ENCODE peak calls at places on chromosomes 6 and 20, in four cellular contexts. P, K, G and C are unnamed samples. For H3K4me1, the result is how much of the 10 kb centered on the place peaks cover.

GRCh38 chr6:169981969-169982368 is 230.5 kb downstream of the ERMARD start:
- DNase-seq in P (no peak), G (no peak), K (no peak), C (peak)

GRCh38 chr20:3716195-3716834 is 3.9 kb upstream of the SIGLEC1 start:
- DNase-seq in G (peak), K (peak), P (peak), C (no peak)

GRCh38 chr6:47245745-47246371 is 63.8 kb downstream of the TNFRSF21 start:
- DNase-seq in K (no peak), G (no peak), P (no peak), C (no peak)

GRCh38 chr6:44480097-44480539 is 92.6 kb downstream of the CDC5L start:
- DNase-seq in G (no peak), P (no peak), K (no peak), C (no peak)

GRCh38 chr6:43986177-43986825 is 141.0 kb downstream of the MRPL14 start:
- DNase-seq in P (no peak), G (no peak), K (no peak), C (no peak)

GRCh38 chr6:53986721-53987526 is 124.3 kb upstream of the MLIP start:
- DNase-seq in G (no peak), K (peak), P (no peak), C (no peak)

GRCh38 chr6:125585470-125585869 is 164.0 kb upstream of the HEY2 start:
- DNase-seq in G (no peak), K (no peak), P (no peak), C (no peak)

GRCh38 chr6:129183681-129184216 is 300.8 kb downstream of the LAMA2 start:
- DNase-seq in K (peak), G (no peak), P (peak), C (no peak)

GRCh38 chr6:38673397-38674165 is 29.4 kb downstream of the GLO1 start:
- DNase-seq in P (no peak), K (no peak), G (no peak), C (no peak)

GRCh38 chr6:107657755-107658461 is 166.2 kb downstream of the SCML4 start:
- DNase-seq in P (no peak), G (no peak), K (peak), C (peak)

GRCh38 chr6:166449641-166450040 is 66.9 kb upstream of the MPC1 start:
- DNase-seq in G (no peak), K (no peak), P (no peak), C (no peak)

GRCh38 chr6:47083586-47084047 is 41.5 kb upstream of the ADGRF1 start:
- DNase-seq in P (no peak), G (peak), K (peak), C (peak)

GRCh38 chr20:59684685-59685212 is 80.4 kb downstream of the PHACTR3 start:
- DNase-seq in G (no peak), P (no peak), K (no peak), C (no peak)

GRCh38 chr6:11779308-11780096 is 899 bp upstream of the ADTRP start:
- DNase-seq in P (no peak), G (no peak), K (peak), C (no peak)

GRCh38 chr6:6900566-6901204 is 207.1 kb upstream of the RREB1 start:
- DNase-seq in K (no peak), P (no peak), G (no peak), C (no peak)

GRCh38 chr6:7580927-7581618 is 8.9 kb upstream of the SNRNP48 start:
- DNase-seq in P (no peak), K (no peak), G (no peak), C (no peak)

GRCh38 chr6:53428886-53429285 is 80.1 kb upstream of the ELOVL5 start:
- DNase-seq in P (no peak), G (no peak), K (no peak), C (no peak)

GRCh38 chr6:81950877-81951276 is 198.4 kb upstream of the TENT5A start:
- DNase-seq in K (no peak), P (peak), G (no peak), C (no peak)

GRCh38 chr20:43530321-43531090 is 23.0 kb downstream of the L3MBTL1 start:
- DNase-seq in G (no peak), K (peak), P (no peak), C (peak)

GRCh38 chr6:10495014-10495413 is 26.1 kb upstream of the GCNT2 start:
- DNase-seq in P (no peak), G (no peak), K (no peak), C (no peak)

GRCh38 chr6:139973602-139974373 is 599.3 kb upstream of the CITED2 start:
- DNase-seq in P (no peak), G (no peak), K (no peak), C (no peak)

GRCh38 chr6:14819840-14820420 is 425.9 kb upstream of the JARID2 start:
- DNase-seq in G (no peak), K (no peak), P (no peak), C (no peak)

GRCh38 chr20:33675127-33675954 is 1.1 kb upstream of the NECAB3 start:
- DNase-seq in K (no peak), G (peak), P (no peak), C (peak)

GRCh38 chr6:149266659-149267058 is 50.9 kb upstream of the TAB2 start:
- DNase-seq in K (no peak), G (no peak), P (no peak), C (no peak)

GRCh38 chr20:62179162-62179504 is 3.7 kb upstream of the MTG2 start:
- DNase-seq in P (no peak), K (no peak), G (no peak), C (no peak)

GRCh38 chr6:119915971-119916370 is 566.4 kb upstream of the MAN1A1 start:
- DNase-seq in K (no peak), P (no peak), G (no peak), C (no peak)

GRCh38 chr6:72649032-72649984 is 27.4 kb downstream of the KCNQ5 start:
- DNase-seq in G (no peak), K (no peak), P (no peak), C (no peak)

GRCh38 chr6:7148100-7148822 is 40.5 kb downstream of the RREB1 start:
- DNase-seq in P (no peak), K (no peak), G (no peak), C (no peak)

GRCh38 chr20:45919951-45920794 is 8.2 kb upstream of the PLTP start:
- DNase-seq in K (no peak), G (no peak), P (no peak), C (no peak)

GRCh38 chr20:53914861-53915458 is 155.4 kb downstream of the BCAS1 start:
- DNase-seq in G (no peak), K (no peak), P (no peak), C (no peak)

GRCh38 chr6:104829183-104829958 is 30.3 kb downstream of the HACE1 start:
- DNase-seq in K (no peak), G (no peak), P (no peak), C (no peak)

GRCh38 chr6:32794510-32794909 is 22.3 kb downstream of the HLA-DOB start:
- DNase-seq in P (no peak), K (no peak), G (no peak), C (no peak)

GRCh38 chr20:63152322-63153253 is 63.3 kb downstream of the YTHDF1 start:
- DNase-seq in P (no peak), K (no peak), G (no peak), C (no peak)

GRCh38 chr20:4064118-4064962 is 49.0 kb upstream of the RNF24 start:
- DNase-seq in K (peak), P (peak), G (peak), C (peak)

GRCh38 chr20:64055893-64056638 is 6.6 kb upstream of the SOX18 start:
- DNase-seq in G (no peak), K (peak), P (no peak), C (no peak)

GRCh38 chr6:155228549-155229166 is 35.2 kb upstream of the CLDN20 start:
- DNase-seq in K (peak), P (no peak), G (no peak), C (no peak)

GRCh38 chr6:138765896-138766487 is 7.6 kb upstream of the CCDC28A start:
- DNase-seq in G (no peak), P (peak), K (peak), C (no peak)

GRCh38 chr6:54935739-54936138 is 89.2 kb downstream of the FAM83B start:
- DNase-seq in P (peak), G (no peak), K (peak), C (no peak)

GRCh38 chr6:145887969-145888368 is 73.4 kb upstream of the FBXO30 start:
- DNase-seq in P (no peak), G (no peak), K (peak), C (peak)

DNA sequence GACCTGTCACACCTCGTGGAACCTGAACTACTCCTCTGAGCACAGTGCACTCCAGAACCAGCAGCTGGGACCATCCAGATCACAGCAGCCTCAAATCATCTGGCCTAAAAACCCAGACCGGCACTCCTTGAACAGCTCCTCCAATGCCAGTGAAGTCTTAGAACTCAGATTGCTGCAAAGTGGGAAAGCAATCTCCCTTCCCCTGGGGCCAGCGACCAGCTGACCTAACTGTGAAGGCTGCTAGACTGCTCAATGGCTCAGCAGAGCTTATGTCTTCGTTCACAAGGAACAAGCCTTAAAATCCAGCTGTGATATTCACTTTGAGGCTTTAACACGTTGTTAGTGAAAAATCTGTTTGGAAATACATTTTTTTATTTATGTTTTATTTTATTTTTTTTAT is 243.2 kb downstream of the ANKRD60 start:
- DNase-seq in K (no peak), G (no peak), P (no peak), C (no peak)
- H3K4me1 ChIP-seq in K (under half), G (under half), P (under half), C (under half)

GRCh38 chr6:111580826-111581505 is 24.7 kb downstream of the TRAF3IP2 start:
- DNase-seq in P (no peak), K (no peak), G (no peak), C (peak)
- TF ChIP-seq CTCF in P (no peak), K (no peak), G (no peak), C (no peak)

GRCh38 chr6:37139223-37139962 is 30.6 kb upstream of the PIM1 start:
- DNase-seq in P (no peak), G (no peak), K (no peak), C (no peak)

GRCh38 chr6:37141291-37142046 is 28.5 kb upstream of the PIM1 start:
- DNase-seq in P (no peak), G (peak), K (peak), C (no peak)

GRCh38 chr6:37142047-37142614 is 27.8 kb upstream of the PIM1 start:
- DNase-seq in P (no peak), K (no peak), G (peak), C (no peak)

GRCh38 chr6:37137881-37138568 is 31.9 kb upstream of the PIM1 start:
- DNase-seq in P (no peak), G (peak), K (peak), C (no peak)

DNA sequence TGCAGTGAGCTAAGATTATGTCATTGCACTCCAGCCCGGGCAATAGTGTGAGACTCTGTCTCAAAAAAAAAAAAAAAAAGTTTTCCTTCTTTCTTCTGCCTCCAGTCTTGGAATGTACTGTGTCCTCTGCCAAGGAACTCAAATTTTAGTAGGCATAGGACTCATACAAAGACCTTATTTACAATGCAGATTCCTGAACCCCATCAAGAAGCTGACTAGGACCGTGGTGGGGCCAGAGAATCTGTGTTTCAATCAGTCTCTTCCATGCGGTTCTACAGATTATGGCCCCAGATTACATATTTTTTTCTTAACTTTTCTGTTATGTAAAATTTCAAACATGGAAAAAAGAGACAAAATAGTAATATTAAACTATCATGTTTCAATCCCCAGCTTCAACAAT is 29.8 kb upstream of the PIM1 start:
- DNase-seq in K (no peak), P (no peak), G (peak), C (no peak)
- H3K4me1 ChIP-seq in K (half or more), P (half or more), G (under half), C (under half)

GRCh38 chr20:1122388-1123315 is 4.2 kb downstream of the PSMF1 start:
- DNase-seq in K (peak), P (no peak), G (no peak), C (no peak)
- TF ChIP-seq CTCF in K (no peak), P (no peak), G (no peak), C (no peak)

GRCh38 chr20:36463212-36464061 is 77.9 kb upstream of the MYL9 start:
- DNase-seq in G (no peak), P (no peak), K (no peak), C (no peak)
- H3K4me1 ChIP-seq in G (under half), P (half or more), K (half or more), C (half or more)

DNA sequence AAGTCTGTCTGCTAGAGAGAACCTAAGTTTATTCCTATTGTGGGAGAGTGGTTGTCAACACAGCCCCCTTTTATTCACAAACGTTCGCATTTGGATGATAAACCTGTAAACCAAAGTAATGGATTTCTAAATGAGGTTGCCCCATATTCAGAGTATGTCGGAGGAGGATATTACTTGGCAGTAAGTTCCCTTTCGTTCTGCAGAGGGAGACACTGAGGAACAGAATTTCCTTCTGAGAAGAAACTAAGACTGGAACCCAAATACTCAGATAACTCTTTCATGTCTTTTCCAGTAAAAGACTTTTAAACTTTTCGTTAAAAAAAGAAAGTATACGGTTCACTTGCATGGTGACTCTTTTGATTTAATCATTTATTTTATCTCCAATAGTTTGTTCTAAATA is 754.6 kb upstream of the MMS22L start:
- DNase-seq in P (no peak), G (no peak), K (no peak), C (no peak)
- TF ChIP-seq CTCF in P (no peak), G (no peak), K (no peak), C (no peak)

GRCh38 chr6:31193206-31193605 is 22.7 kb upstream of the POU5F1 start:
- DNase-seq in G (no peak), P (no peak), K (no peak), C (no peak)

GRCh38 chr6:31194271-31194834 is 23.9 kb upstream of the POU5F1 start:
- DNase-seq in K (no peak), P (no peak), G (no peak), C (no peak)

GRCh38 chr6:31202259-31203166 is 32.0 kb upstream of the POU5F1 start:
- DNase-seq in G (no peak), K (peak), P (no peak), C (no peak)

GRCh38 chr6:31203345-31203979 is 33.0 kb upstream of the POU5F1 start:
- DNase-seq in G (no peak), P (peak), K (peak), C (no peak)

GRCh38 chr6:31197559-31198305 is 27.2 kb upstream of the POU5F1 start:
- DNase-seq in P (peak), G (peak), K (peak), C (peak)
- H3K4me1 ChIP-seq in P (under half), G (under half), K (under half), C (under half)

GRCh38 chr6:160692369-160692959 is 9.6 kb upstream of the PLG start:
- DNase-seq in P (no peak), G (no peak), K (peak), C (no peak)
- TF ChIP-seq CTCF in P (peak), G (no peak), K (peak), C (no peak)

DNA sequence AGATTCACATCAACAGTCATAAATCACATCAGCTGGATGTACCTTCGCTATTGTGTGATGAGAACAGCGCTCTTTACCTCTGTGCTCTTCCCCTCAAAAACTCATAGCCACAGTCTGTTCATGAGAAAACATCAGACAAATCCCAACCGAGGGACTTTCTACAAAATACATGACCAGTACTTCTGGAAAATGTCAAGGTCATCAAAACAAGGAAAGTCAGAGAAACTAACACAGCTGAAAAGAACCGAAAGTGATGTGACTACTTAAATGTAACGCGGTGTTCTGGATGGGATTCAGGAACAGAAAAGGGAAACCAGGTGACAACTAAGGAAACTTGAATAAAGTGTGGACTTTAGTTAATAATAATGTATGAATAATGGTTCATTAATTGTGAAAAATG is 112.0 kb upstream of the CBLN4 start:
- DNase-seq in G (no peak), K (no peak), P (no peak), C (no peak)
- H3K4me1 ChIP-seq in G (under half), K (under half), P (under half), C (under half)

GRCh38 chr6:167797871-167798265 is 28.8 kb upstream of the AFDN start:
- DNase-seq in P (no peak), G (no peak), K (no peak), C (no peak)

GRCh38 chr6:167800549-167800948 is 26.2 kb upstream of the AFDN start:
- DNase-seq in G (no peak), K (no peak), P (no peak), C (no peak)

GRCh38 chr6:167801263-167801662 is 25.4 kb upstream of the AFDN start:
- DNase-seq in P (no peak), K (no peak), G (no peak), C (no peak)

GRCh38 chr6:167798453-167798852 is 28.3 kb upstream of the AFDN start:
- DNase-seq in K (no peak), P (no peak), G (no peak), C (no peak)

DNA sequence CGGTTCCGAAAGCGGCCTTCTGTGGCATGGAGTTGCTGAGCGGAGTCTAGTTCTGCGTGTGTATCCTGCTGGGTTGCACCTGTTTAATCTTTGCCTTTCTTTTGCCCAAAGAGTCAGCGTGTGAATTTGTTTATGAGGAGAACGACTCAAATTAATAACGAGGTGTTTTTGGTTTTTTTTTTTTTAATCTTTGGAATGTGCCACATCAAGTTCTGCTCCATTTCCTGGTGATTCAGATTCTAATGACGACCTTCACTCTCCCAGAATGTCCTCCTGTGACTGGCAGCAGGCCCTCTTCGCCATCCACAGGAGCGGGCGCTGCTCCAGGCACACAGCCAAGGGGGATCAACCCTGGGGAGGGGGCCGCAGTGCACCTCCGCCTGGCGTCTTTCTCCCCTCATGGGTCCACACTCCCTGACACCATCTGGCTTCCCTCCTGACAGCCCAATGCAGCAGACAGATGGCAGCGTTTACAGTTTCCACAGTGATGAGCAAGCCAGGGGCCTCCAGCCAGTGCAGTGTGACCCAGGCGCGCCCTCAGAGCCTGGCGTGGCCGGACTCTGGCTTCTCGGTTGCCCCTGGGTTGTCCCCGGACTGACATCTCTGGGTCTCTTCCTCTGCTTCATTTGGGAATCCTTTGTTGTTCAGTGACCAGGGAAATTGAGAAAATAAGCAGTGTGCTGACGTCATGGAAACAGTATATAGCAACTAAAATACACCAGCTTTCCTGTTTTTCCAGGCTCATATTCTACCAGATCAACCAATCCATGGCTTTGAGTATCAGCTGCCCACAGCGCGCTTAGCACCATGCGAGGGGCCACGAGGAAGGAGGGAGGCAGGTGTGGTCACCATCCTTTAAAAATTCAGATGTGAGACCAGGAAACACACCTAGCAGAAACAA is 27.4 kb upstream of the AFDN start:
- DNase-seq in K (no peak), P (no peak), G (no peak), C (no peak)
- TF ChIP-seq CTCF in K (no peak), P (no peak), G (no peak), C (no peak)